ENCODE peak calls at places on chromosomes 13 and 19, in six cellular contexts. One of them, this sample, is unnamed.

GRCh38 chr13:58960909-58961308 is 1202.8 kb downstream of the DIAPH3 start:
- DNase-seq in AG04450: no peak
- DNase-seq in brain microvascular endothelial cell: no peak
- DNase-seq in mammary epithelial cell: no peak
- DNase-seq in fibroblast of mammary gland: peak
- DNase-seq in ovary: no peak
- DNase-seq in this sample: no peak

GRCh38 chr13:46951516-46951915 is 54.7 kb upstream of the HTR2A start:
- DNase-seq in AG04450: no peak
- DNase-seq in brain microvascular endothelial cell: peak
- DNase-seq in mammary epithelial cell: peak
- DNase-seq in fibroblast of mammary gland: peak
- DNase-seq in ovary: no peak
- DNase-seq in this sample: peak

GRCh38 chr13:95779522-95779921 is 102.6 kb downstream of the DNAJC3 start:
- DNase-seq in AG04450: no peak
- DNase-seq in brain microvascular endothelial cell: no peak
- DNase-seq in mammary epithelial cell: no peak
- DNase-seq in fibroblast of mammary gland: no peak
- DNase-seq in ovary: no peak
- DNase-seq in this sample: no peak

GRCh38 chr13:38657191-38657590 is 29.7 kb upstream of the FREM2 start:
- DNase-seq in AG04450: no peak
- DNase-seq in brain microvascular endothelial cell: peak
- DNase-seq in mammary epithelial cell: peak
- DNase-seq in fibroblast of mammary gland: peak
- DNase-seq in ovary: no peak
- DNase-seq in this sample: peak

GRCh38 chr13:95099541-95099940 is 201.7 kb downstream of the ABCC4 start:
- DNase-seq in AG04450: no peak
- DNase-seq in brain microvascular endothelial cell: peak
- DNase-seq in mammary epithelial cell: peak
- DNase-seq in fibroblast of mammary gland: peak
- DNase-seq in ovary: no peak
- DNase-seq in this sample: peak

GRCh38 chr19:40673377-40673776 is 17.1 kb downstream of the NUMBL start:
- DNase-seq in AG04450: no peak
- DNase-seq in brain microvascular endothelial cell: no peak
- DNase-seq in mammary epithelial cell: no peak
- DNase-seq in fibroblast of mammary gland: no peak
- DNase-seq in ovary: no peak
- DNase-seq in this sample: no peak

GRCh38 chr19:29724102-29724641 is 9.1 kb upstream of the C19orf12 start:
- DNase-seq in AG04450: no peak
- DNase-seq in brain microvascular endothelial cell: no peak
- DNase-seq in mammary epithelial cell: no peak
- DNase-seq in fibroblast of mammary gland: no peak
- DNase-seq in ovary: no peak
- DNase-seq in this sample: peak

GRCh38 chr13:37173214-37173613 is 67.8 kb upstream of the CSNK1A1L start:
- DNase-seq in AG04450: peak
- DNase-seq in brain microvascular endothelial cell: peak
- DNase-seq in mammary epithelial cell: no peak
- DNase-seq in fibroblast of mammary gland: peak
- DNase-seq in ovary: no peak
- DNase-seq in this sample: peak

GRCh38 chr13:108527849-108528248 is 101.6 kb upstream of the MYO16 start:
- DNase-seq in AG04450: no peak
- DNase-seq in brain microvascular endothelial cell: no peak
- DNase-seq in mammary epithelial cell: no peak
- DNase-seq in fibroblast of mammary gland: no peak
- DNase-seq in ovary: no peak
- DNase-seq in this sample: no peak

GRCh38 chr19:38204728-38205127 is 19.3 kb downstream of the DPF1 start:
- DNase-seq in AG04450: no peak
- DNase-seq in brain microvascular endothelial cell: no peak
- DNase-seq in mammary epithelial cell: no peak
- DNase-seq in fibroblast of mammary gland: no peak
- DNase-seq in ovary: no peak
- DNase-seq in this sample: no peak

GRCh38 chr19:42155796-42156195 is 23.6 kb upstream of the POU2F2 start:
- DNase-seq in AG04450: no peak
- DNase-seq in brain microvascular endothelial cell: no peak
- DNase-seq in mammary epithelial cell: no peak
- DNase-seq in fibroblast of mammary gland: no peak
- DNase-seq in ovary: no peak
- DNase-seq in this sample: no peak

GRCh38 chr19:50705422-50706019 is 14.1 kb downstream of the SHANK1 start:
- DNase-seq in AG04450: peak
- DNase-seq in brain microvascular endothelial cell: peak
- DNase-seq in mammary epithelial cell: peak
- DNase-seq in fibroblast of mammary gland: peak
- DNase-seq in ovary: no peak
- DNase-seq in this sample: peak

GRCh38 chr19:13761423-13761822 is 2.9 kb upstream of the MRI1 start:
- DNase-seq in AG04450: no peak
- DNase-seq in brain microvascular endothelial cell: no peak
- DNase-seq in mammary epithelial cell: no peak
- DNase-seq in fibroblast of mammary gland: no peak
- DNase-seq in ovary: no peak
- DNase-seq in this sample: no peak
- TF ChIP-seq CTCF in AG04450: peak
- TF ChIP-seq CTCF in brain microvascular endothelial cell: peak
- TF ChIP-seq CTCF in mammary epithelial cell: peak
- TF ChIP-seq CTCF in fibroblast of mammary gland: no peak
- TF ChIP-seq CTCF in ovary: no peak
- TF ChIP-seq CTCF in this sample: no peak

DNA sequence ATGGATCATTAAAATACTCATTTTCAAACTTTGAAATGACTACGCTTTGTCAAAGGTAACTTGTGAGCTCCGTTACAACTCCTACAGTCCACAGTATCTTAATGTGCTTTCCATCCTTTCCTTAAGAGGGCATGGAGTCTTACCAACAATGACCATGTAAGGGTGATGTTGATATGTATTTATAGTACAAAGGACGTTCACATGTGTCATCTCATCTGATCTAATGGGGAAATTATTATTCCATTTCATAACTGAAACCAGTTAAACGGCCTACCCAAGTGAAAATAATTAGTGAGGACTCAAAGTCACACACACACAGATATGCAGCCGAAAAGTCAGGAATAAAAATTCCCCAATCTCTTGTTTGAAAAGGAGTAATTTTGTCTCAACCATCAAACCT is 9.6 kb downstream of the USP12 start:
- DNase-seq in AG04450: no peak
- DNase-seq in brain microvascular endothelial cell: no peak
- DNase-seq in mammary epithelial cell: no peak
- DNase-seq in fibroblast of mammary gland: peak
- DNase-seq in ovary: no peak
- DNase-seq in this sample: peak
- H3K4me3 ChIP-seq in AG04450: no peak
- H3K4me3 ChIP-seq in brain microvascular endothelial cell: no peak
- H3K4me3 ChIP-seq in mammary epithelial cell: no peak
- H3K4me3 ChIP-seq in fibroblast of mammary gland: no peak
- H3K4me3 ChIP-seq in ovary: no peak
- H3K4me3 ChIP-seq in this sample: no peak

GRCh38 chr13:76822691-76823267 is 63.4 kb downstream of the KCTD12 start:
- DNase-seq in AG04450: no peak
- DNase-seq in brain microvascular endothelial cell: no peak
- DNase-seq in mammary epithelial cell: peak
- DNase-seq in fibroblast of mammary gland: peak
- DNase-seq in ovary: no peak
- DNase-seq in this sample: peak
- TF ChIP-seq CTCF in AG04450: peak
- TF ChIP-seq CTCF in brain microvascular endothelial cell: peak
- TF ChIP-seq CTCF in mammary epithelial cell: peak
- TF ChIP-seq CTCF in fibroblast of mammary gland: peak
- TF ChIP-seq CTCF in ovary: no peak
- TF ChIP-seq CTCF in this sample: peak

GRCh38 chr13:110217811-110218210 is 89.1 kb downstream of the COL4A1 start:
- DNase-seq in AG04450: no peak
- DNase-seq in brain microvascular endothelial cell: no peak
- DNase-seq in mammary epithelial cell: no peak
- DNase-seq in fibroblast of mammary gland: no peak
- DNase-seq in ovary: no peak
- DNase-seq in this sample: peak
- H3K4me3 ChIP-seq in AG04450: no peak
- H3K4me3 ChIP-seq in brain microvascular endothelial cell: no peak
- H3K4me3 ChIP-seq in mammary epithelial cell: no peak
- H3K4me3 ChIP-seq in fibroblast of mammary gland: no peak
- H3K4me3 ChIP-seq in ovary: no peak
- H3K4me3 ChIP-seq in this sample: no peak

GRCh38 chr13:31334547-31334946 is 134.8 kb downstream of the B3GLCT start:
- DNase-seq in AG04450: no peak
- DNase-seq in brain microvascular endothelial cell: no peak
- DNase-seq in mammary epithelial cell: no peak
- DNase-seq in fibroblast of mammary gland: no peak
- DNase-seq in ovary: no peak
- DNase-seq in this sample: no peak

GRCh38 chr13:31327157-31327556 is 127.4 kb downstream of the B3GLCT start:
- DNase-seq in AG04450: no peak
- DNase-seq in brain microvascular endothelial cell: no peak
- DNase-seq in mammary epithelial cell: no peak
- DNase-seq in fibroblast of mammary gland: no peak
- DNase-seq in ovary: no peak
- DNase-seq in this sample: no peak

GRCh38 chr13:31328549-31329229 is 128.9 kb downstream of the B3GLCT start:
- DNase-seq in AG04450: no peak
- DNase-seq in brain microvascular endothelial cell: peak
- DNase-seq in mammary epithelial cell: no peak
- DNase-seq in fibroblast of mammary gland: peak
- DNase-seq in ovary: no peak
- DNase-seq in this sample: peak

GRCh38 chr13:31334994-31335549 is 135.3 kb downstream of the B3GLCT start:
- DNase-seq in AG04450: no peak
- DNase-seq in brain microvascular endothelial cell: no peak
- DNase-seq in mammary epithelial cell: no peak
- DNase-seq in fibroblast of mammary gland: no peak
- DNase-seq in ovary: no peak
- DNase-seq in this sample: peak

DNA sequence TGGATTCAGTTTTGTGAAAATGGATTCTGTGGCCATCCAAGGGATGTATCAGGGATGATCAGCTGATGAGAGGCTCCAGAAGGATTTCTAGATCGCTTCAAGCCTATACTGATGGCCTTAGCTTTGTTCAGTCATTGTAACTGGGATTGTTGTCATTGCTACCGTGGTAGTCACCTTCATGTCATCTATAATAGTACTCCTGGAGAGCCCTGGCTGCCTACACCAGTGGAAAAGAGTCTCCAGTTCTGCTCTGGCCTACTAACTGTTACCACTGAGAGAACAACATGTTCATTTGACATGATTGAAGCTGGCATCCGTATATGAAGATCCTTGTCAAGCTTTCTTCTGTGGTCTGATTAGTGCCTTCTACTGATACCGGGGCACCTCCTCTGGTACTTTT is 131.3 kb downstream of the B3GLCT start:
- DNase-seq in AG04450: no peak
- DNase-seq in brain microvascular endothelial cell: no peak
- DNase-seq in mammary epithelial cell: no peak
- DNase-seq in fibroblast of mammary gland: no peak
- DNase-seq in ovary: no peak
- DNase-seq in this sample: no peak
- TF ChIP-seq CTCF in AG04450: no peak
- TF ChIP-seq CTCF in brain microvascular endothelial cell: no peak
- TF ChIP-seq CTCF in mammary epithelial cell: no peak
- TF ChIP-seq CTCF in fibroblast of mammary gland: no peak
- TF ChIP-seq CTCF in ovary: no peak
- TF ChIP-seq CTCF in this sample: no peak

GRCh38 chr13:44403720-44404063 is 30.1 kb downstream of the SERP2 start:
- DNase-seq in AG04450: no peak
- DNase-seq in brain microvascular endothelial cell: no peak
- DNase-seq in mammary epithelial cell: no peak
- DNase-seq in fibroblast of mammary gland: no peak
- DNase-seq in ovary: no peak
- DNase-seq in this sample: peak
- H3K4me3 ChIP-seq in AG04450: no peak
- H3K4me3 ChIP-seq in brain microvascular endothelial cell: no peak
- H3K4me3 ChIP-seq in mammary epithelial cell: no peak
- H3K4me3 ChIP-seq in fibroblast of mammary gland: no peak
- H3K4me3 ChIP-seq in ovary: no peak
- H3K4me3 ChIP-seq in this sample: no peak

GRCh38 chr13:62387642-62388041 is 972.0 kb upstream of the PCDH20 start:
- DNase-seq in AG04450: peak
- DNase-seq in brain microvascular endothelial cell: no peak
- DNase-seq in mammary epithelial cell: no peak
- DNase-seq in fibroblast of mammary gland: peak
- DNase-seq in ovary: no peak
- DNase-seq in this sample: no peak
- TF ChIP-seq CTCF in AG04450: peak
- TF ChIP-seq CTCF in brain microvascular endothelial cell: no peak
- TF ChIP-seq CTCF in mammary epithelial cell: peak
- TF ChIP-seq CTCF in fibroblast of mammary gland: no peak
- TF ChIP-seq CTCF in ovary: no peak
- TF ChIP-seq CTCF in this sample: no peak

DNA sequence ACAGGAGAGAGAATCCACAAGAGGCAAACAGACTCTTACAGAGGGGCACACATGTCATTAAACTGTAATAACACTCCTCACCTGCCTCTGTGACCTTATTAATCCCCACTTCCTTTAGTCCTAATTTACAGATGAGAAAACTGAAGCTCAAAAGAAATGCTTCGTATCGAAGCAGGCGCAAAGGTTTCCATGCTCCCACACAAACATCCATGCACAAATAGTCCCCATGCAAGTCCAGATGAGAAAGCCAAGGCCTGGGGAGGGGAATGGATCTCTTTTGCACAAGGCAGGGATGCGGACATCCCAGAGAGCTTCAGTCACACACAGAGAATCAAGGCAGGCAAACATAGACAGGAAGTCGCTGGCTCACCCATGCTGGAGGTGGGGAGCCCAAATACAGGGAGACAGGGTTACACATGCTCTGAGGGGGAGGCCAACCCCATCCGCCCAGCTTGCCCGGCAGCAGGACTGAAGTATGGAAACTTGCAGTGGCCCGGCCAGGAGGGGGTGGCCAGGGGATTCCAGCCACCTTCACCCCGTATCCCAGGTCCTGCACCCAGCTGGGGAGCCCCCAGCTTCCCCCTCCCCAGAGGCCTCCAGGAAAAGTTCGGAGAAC is 468 bp downstream of the S1PR5 start:
- DNase-seq in AG04450: no peak
- DNase-seq in brain microvascular endothelial cell: peak
- DNase-seq in mammary epithelial cell: peak
- DNase-seq in fibroblast of mammary gland: no peak
- DNase-seq in ovary: no peak
- DNase-seq in this sample: peak
- H3K4me3 ChIP-seq in AG04450: peak
- H3K4me3 ChIP-seq in brain microvascular endothelial cell: peak
- H3K4me3 ChIP-seq in mammary epithelial cell: peak
- H3K4me3 ChIP-seq in fibroblast of mammary gland: peak
- H3K4me3 ChIP-seq in ovary: no peak
- H3K4me3 ChIP-seq in this sample: peak

GRCh38 chr19:15564534-15565168 is 50.4 kb upstream of the CYP4F8 start:
- DNase-seq in AG04450: no peak
- DNase-seq in brain microvascular endothelial cell: no peak
- DNase-seq in mammary epithelial cell: no peak
- DNase-seq in fibroblast of mammary gland: no peak
- DNase-seq in ovary: no peak
- DNase-seq in this sample: no peak
- TF ChIP-seq CTCF in AG04450: no peak
- TF ChIP-seq CTCF in brain microvascular endothelial cell: no peak
- TF ChIP-seq CTCF in mammary epithelial cell: no peak
- TF ChIP-seq CTCF in fibroblast of mammary gland: no peak
- TF ChIP-seq CTCF in ovary: no peak
- TF ChIP-seq CTCF in this sample: no peak

This sample was measured in epithelial cell of esophagus.